ENCODE peak calls at places on chromosomes 6 and 20, in eight cellular contexts. Y, C, G, D, Z, E, V and B are unnamed samples.

GRCh38 chr6:116371384-116372209 is 850 bp downstream of the DSE start:
- DNase-seq in C (peak), E (peak), G (peak), D (peak), V (peak), Z (peak), Y (peak), B (peak)

GRCh38 chr6:148616811-148617210 is 130.0 kb upstream of the UST start:
- DNase-seq in V (no peak), G (no peak), Y (no peak), C (no peak), D (no peak), Z (no peak), E (peak), B (no peak)

GRCh38 chr6:73309534-73309783 is 44.6 kb downstream of the DPPA5 start:
- DNase-seq in G (no peak), D (no peak), Y (no peak), Z (no peak), V (no peak), C (no peak), E (no peak), B (no peak)

GRCh38 chr6:134493789-134494188 is 175.9 kb upstream of the SGK1 start:
- DNase-seq in C (no peak), Y (no peak), V (no peak), D (no peak), G (no peak), Z (no peak), E (no peak), B (no peak)

GRCh38 chr20:62368629-62369507 is 1.8 kb upstream of the LAMA5 start:
- DNase-seq in Z (peak), Y (peak), D (no peak), G (no peak), C (peak), V (no peak), E (peak), B (no peak)

GRCh38 chr6:161922631-161923119 is 648.8 kb upstream of the AGPAT4 start:
- DNase-seq in D (peak), Y (peak), C (peak), Z (no peak), E (peak), V (no peak), G (no peak), B (no peak)

GRCh38 chr6:109448615-109449014 is 7.0 kb downstream of the MICAL1 start:
- DNase-seq in C (no peak), E (no peak), Y (no peak), D (no peak), G (no peak), Z (no peak), V (no peak), B (no peak)

GRCh38 chr6:35164868-35165267 is 23.7 kb upstream of the TCP11 start:
- DNase-seq in G (no peak), Y (no peak), C (no peak), Z (no peak), V (no peak), E (no peak), D (no peak), B (no peak)

GRCh38 chr6:127343753-127344659 is 597 bp upstream of the ECHDC1 start:
- DNase-seq in E (peak), G (no peak), V (no peak), C (no peak), Y (no peak), Z (no peak), D (no peak), B (no peak)

GRCh38 chr6:78770766-78771165 is 96.6 kb upstream of the IRAK1BP1 start:
- DNase-seq in C (no peak), E (no peak), Y (no peak), Z (no peak), V (no peak), D (no peak), G (no peak), B (no peak)

GRCh38 chr20:47334022-47334551 is 22.4 kb downstream of the ZMYND8 start:
- DNase-seq in D (peak), Z (no peak), C (no peak), V (no peak), Y (peak), E (peak), G (no peak), B (no peak)

GRCh38 chr6:133890941-133891813 is 2.3 kb downstream of the TCF21 start:
- DNase-seq in D (peak), E (peak), Z (peak), V (peak), Y (peak), C (peak), G (no peak), B (no peak)

GRCh38 chr6:105431226-105431625 is 28.3 kb upstream of the PREP start:
- DNase-seq in Z (no peak), Y (no peak), E (peak), G (no peak), C (no peak), D (peak), V (no peak), B (no peak)

GRCh38 chr6:9927271-9927670 is 487.6 kb downstream of the TFAP2A start:
- DNase-seq in C (no peak), Y (no peak), E (no peak), V (no peak), G (no peak), Z (no peak), D (no peak), B (no peak)

GRCh38 chr6:13234130-13234529 is 94.2 kb downstream of the TBC1D7 start:
- DNase-seq in E (no peak), Y (no peak), Z (no peak), C (no peak), D (no peak), V (no peak), G (no peak), B (no peak)

GRCh38 chr6:68777956-68778355 is 142.9 kb downstream of the ADGRB3 start:
- DNase-seq in C (no peak), Z (no peak), E (peak), D (no peak), G (no peak), Y (no peak), V (no peak), B (no peak)

GRCh38 chr6:18254793-18255192 is 9.5 kb downstream of the DEK start:
- DNase-seq in E (no peak), G (no peak), Z (no peak), D (no peak), C (no peak), Y (no peak), V (no peak), B (no peak)

GRCh38 chr20:34037767-34038166 is 44.1 kb downstream of the RALY start:
- DNase-seq in C (peak), Z (no peak), E (peak), Y (peak), V (no peak), G (no peak), D (no peak), B (no peak)

GRCh38 chr20:32681175-32682084 is 7.7 kb upstream of the C20orf203 start:
- DNase-seq in D (no peak), C (no peak), Y (no peak), G (no peak), Z (no peak), V (no peak), E (peak), B (no peak)

GRCh38 chr20:26216025-26216424 is 519.4 kb upstream of the ZNF337 start:
- DNase-seq in G (no peak), Z (no peak), C (no peak), Y (no peak), D (no peak), E (peak), V (no peak), B (no peak)

GRCh38 chr20:58697201-58697866 is 4.7 kb downstream of the NPEPL1 start:
- DNase-seq in C (no peak), V (peak), G (no peak), D (no peak), Y (peak), Z (peak), E (no peak), B (no peak)

GRCh38 chr6:150368762-150369161 is at the start of gene IYD:
- DNase-seq in E (no peak), D (no peak), G (no peak), Z (no peak), V (no peak), C (no peak), Y (no peak), B (no peak)

GRCh38 chr6:154919806-154920205 is 75.3 kb upstream of the TIAM2 start:
- DNase-seq in D (no peak), G (no peak), V (no peak), E (no peak), C (no peak), Z (peak), Y (no peak), B (no peak)

GRCh38 chr6:158958504-158959386 is 41.3 kb downstream of the RSPH3 start:
- DNase-seq in D (no peak), Y (no peak), C (no peak), V (no peak), G (no peak), E (no peak), Z (no peak), B (no peak)

GRCh38 chr6:131762984-131763383 is 44.8 kb upstream of the ENPP1 start:
- DNase-seq in C (no peak), Z (no peak), Y (no peak), E (peak), D (no peak), V (no peak), G (no peak), B (no peak)

GRCh38 chr6:107625264-107625663 is 135.3 kb downstream of the SOBP start:
- DNase-seq in G (no peak), D (no peak), E (no peak), V (no peak), Y (no peak), Z (no peak), C (no peak), B (no peak)

GRCh38 chr6:71887006-71887743 is 825 bp downstream of the RIMS1 start:
- DNase-seq in Z (peak), G (peak), Y (no peak), C (no peak), V (peak), E (no peak), D (no peak), B (no peak)

GRCh38 chr6:88165877-88166492 is at the start of gene CNR1:
- DNase-seq in Y (peak), Z (peak), D (peak), G (peak), E (no peak), C (peak), V (peak), B (no peak)

GRCh38 chr20:8187740-8188139 is 55.7 kb downstream of the PLCB1 start:
- DNase-seq in E (peak), G (no peak), Y (no peak), Z (no peak), D (no peak), V (no peak), C (no peak), B (no peak)

GRCh38 chr6:15296735-15297134 is 50.9 kb downstream of the JARID2 start:
- DNase-seq in E (no peak), Z (no peak), C (no peak), D (no peak), V (no peak), G (peak), Y (no peak), B (no peak)

GRCh38 chr20:58450259-58450658 is 61.2 kb downstream of the VAPB start:
- DNase-seq in E (peak), C (no peak), Z (no peak), V (no peak), D (no peak), Y (no peak), G (no peak), B (no peak)

GRCh38 chr20:61531553-61532345 is 279.7 kb downstream of the CDH4 start:
- DNase-seq in Z (no peak), C (no peak), V (no peak), E (peak), G (no peak), Y (no peak), D (no peak), B (no peak)

GRCh38 chr6:56542367-56543331 is 100.0 kb downstream of the DST start:
- DNase-seq in Z (peak), G (peak), Y (peak), V (peak), D (peak), C (peak), E (peak), B (peak)
- TF ChIP-seq POLR2A in Z (peak), G (peak), Y (peak), V (no peak), D (peak), C (no peak), E (peak), B (peak)

DNA sequence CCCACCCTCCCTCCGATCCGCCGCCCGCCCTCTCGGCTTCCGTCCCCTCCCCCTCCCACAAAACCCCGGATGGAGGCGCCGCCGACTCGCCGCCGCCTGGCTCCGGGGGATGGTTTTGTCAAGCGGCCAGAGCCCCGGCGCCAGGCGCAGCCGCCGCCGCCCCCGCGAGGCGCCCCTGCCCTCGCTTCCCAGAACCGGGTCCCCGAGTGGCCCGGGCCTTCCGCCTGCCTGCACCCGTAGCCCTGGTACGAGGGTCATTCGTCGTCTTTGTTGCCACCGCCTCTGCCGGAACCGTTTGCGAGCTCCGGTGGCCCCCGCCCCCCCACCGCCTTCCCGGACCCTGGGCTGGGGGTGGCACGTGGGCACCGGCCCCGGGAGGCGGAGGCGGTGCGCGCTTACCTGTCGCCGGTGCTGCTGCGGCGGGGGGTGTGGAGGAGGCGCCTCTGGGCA is 313 bp downstream of the ZBTB2 start:
- DNase-seq in G (peak), D (peak), V (peak), Z (peak), C (peak), Y (peak), E (peak), B (peak)
- TF ChIP-seq POLR2A in G (no peak), D (peak), V (no peak), Z (no peak), C (no peak), Y (no peak), E (no peak), B (no peak)

DNA sequence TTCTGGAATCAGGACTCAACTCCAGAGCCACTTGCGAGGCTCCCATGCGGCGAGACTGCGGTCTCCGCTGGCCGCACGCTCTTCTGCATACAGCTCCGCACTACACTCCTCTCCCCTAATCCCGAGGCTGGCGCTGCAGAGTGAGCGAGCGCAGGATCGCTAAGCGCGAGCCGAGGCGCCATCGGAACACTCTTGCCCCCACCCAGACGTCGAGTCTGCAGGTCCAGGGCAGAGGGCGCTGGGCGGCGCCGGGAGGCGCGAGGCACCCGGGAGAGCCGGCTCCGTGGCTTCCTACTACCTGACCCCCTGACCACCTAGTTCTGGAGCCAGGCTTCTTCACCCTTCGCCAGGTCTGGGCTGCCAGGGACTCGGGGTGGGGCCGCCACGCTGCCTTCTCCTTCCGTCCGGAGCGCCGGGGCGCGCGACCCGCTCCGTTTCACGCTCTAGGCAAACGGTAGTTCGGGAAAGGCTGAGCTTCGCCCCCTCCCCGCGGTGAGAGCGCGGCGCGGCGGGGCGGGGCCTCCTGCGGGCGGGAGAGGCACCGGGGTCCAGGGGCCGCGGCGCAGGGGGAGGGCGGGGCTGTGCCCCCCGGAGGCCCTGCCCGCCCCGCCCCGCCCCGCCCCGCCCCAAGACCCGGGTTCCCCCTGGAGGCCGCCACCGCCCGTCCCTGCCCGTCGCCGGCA is 5.4 kb upstream of the TUBB2A start:
- DNase-seq in V (peak), Z (peak), C (peak), D (peak), E (peak), G (peak), Y (peak), B (peak)
- TF ChIP-seq POLR2A in V (no peak), Z (peak), C (no peak), D (peak), E (peak), G (peak), Y (peak), B (peak)

GRCh38 chr6:152984387-152984872 is 1.6 kb upstream of the FBXO5 start:
- DNase-seq in Z (no peak), E (no peak), G (no peak), D (no peak), V (no peak), Y (no peak), C (no peak), B (no peak)

GRCh38 chr6:152981989-152982767 is 663 bp downstream of the FBXO5 start:
- DNase-seq in D (no peak), C (peak), Y (no peak), G (no peak), E (no peak), Z (peak), V (peak), B (no peak)

GRCh38 chr6:152983637-152984386 is 971 bp upstream of the FBXO5 start:
- DNase-seq in Z (peak), Y (peak), V (peak), D (peak), E (peak), G (no peak), C (peak), B (peak)

GRCh38 chr6:152981219-152981618 is 1.6 kb downstream of the FBXO5 start:
- DNase-seq in E (no peak), V (no peak), C (no peak), D (no peak), Z (no peak), Y (no peak), G (no peak), B (no peak)

DNA sequence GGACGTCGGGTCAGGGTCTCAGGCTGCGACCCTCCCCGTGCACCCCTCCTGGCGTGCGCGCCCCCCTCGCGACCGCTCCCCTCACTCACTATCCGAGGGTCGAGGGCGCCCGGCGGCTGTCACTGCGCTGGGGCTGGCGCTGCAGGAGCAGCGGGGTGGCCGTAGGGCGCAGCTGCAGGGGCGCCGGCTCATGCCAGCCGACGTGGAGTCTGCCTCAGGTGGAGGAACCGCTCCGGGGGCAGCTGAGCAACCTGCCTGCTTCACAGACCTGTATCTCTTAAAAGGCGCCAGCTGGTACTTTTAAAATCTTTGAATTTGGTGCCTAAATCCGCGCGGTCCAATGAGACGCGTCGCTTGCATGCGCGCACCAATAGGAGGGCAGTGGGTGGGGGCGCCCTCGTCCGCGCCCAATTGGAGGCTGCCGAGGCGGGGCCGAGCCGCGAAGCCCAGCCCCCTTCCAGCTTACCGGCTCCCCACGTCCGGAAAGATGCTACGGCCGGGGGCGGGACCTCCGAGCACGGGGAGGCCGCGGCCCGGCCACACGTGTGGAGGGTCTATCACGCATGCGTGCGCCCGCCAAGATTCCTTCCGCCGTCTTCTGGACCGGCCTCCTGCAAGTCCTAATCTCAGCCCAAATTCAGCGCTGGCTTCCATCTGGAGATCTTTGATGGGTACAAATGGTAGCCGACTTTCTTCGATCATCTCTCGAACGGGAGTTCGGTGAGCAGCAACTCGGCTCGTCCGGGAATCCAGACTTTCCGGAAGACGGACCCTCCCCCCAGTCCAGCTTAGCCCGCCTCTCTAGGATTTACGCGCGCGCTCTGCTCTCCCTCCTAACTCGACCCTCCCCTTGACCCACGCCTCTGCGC is at the start of gene FBXO5:
- DNase-seq in V (peak), D (peak), Z (peak), C (peak), E (peak), G (peak), Y (peak), B (peak)
- TF ChIP-seq POLR2A in V (no peak), D (peak), Z (no peak), C (no peak), E (peak), G (peak), Y (peak), B (no peak)

GRCh38 chr6:41545174-41545702 is 943 bp upstream of the FOXP4 start:
- DNase-seq in Y (no peak), E (no peak), C (no peak), G (no peak), Z (no peak), D (peak), V (no peak), B (no peak)

GRCh38 chr6:41547799-41548097 is 1.6 kb downstream of the FOXP4 start:
- DNase-seq in G (no peak), Y (no peak), E (no peak), D (no peak), Z (no peak), V (no peak), C (no peak), B (no peak)

GRCh38 chr6:41546475-41546865 is 289 bp downstream of the FOXP4 start:
- DNase-seq in V (no peak), C (no peak), Z (no peak), D (no peak), Y (no peak), E (no peak), G (no peak), B (no peak)

GRCh38 chr6:41546866-41547798 is 951 bp downstream of the FOXP4 start:
- DNase-seq in G (peak), V (peak), E (peak), Z (no peak), D (peak), Y (peak), C (peak), B (no peak)

DNA sequence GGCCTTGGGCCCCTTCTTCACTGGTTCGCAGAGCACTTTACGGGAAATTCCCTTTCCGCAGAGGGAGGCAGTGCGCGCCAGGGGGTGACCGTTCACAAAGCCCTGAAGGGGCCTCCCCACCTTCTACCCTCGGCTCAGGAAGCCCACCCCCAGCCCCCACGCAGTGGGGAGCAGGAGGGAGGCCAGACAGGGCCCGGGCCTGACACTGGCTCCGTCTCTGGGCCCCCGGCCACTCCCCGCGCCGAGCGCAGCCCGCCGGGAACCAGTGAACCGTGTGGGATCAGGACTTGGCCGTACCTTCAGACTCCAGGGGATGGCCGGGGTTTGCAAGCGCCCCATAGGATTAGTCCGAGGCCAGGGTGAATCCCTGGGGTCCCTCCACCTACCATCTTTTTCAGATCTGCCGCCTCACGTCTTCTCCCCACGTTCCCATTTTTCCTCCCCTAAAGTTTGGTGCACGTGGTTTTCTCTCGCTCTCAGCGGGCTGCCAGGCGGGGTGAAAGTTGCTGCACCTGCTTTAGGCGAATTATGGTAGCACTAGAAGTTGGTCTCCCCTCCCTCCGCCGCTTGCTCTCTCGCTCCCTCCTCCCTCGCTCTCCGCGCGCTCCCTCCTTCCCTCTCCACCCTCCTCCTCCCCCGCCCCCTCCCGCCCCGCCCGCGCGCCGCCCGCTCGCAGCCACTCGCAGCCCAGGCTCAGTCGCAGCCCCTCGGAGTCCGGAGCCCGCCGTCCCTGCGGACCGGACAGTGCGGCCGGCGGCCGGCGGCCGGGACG is at the start of gene FOXP4:
- DNase-seq in C (peak), G (peak), V (peak), Z (peak), D (peak), Y (peak), E (peak), B (peak)
- TF ChIP-seq POLR2A in C (no peak), G (peak), V (no peak), Z (no peak), D (peak), Y (no peak), E (no peak), B (no peak)

GRCh38 chr20:50172347-50173013 is 18.1 kb upstream of the CEBPB start:
- DNase-seq in V (peak), Y (peak), D (peak), E (peak), C (peak), G (no peak), Z (peak), B (peak)
- TF ChIP-seq POLR2A in V (no peak), Y (peak), D (peak), E (peak), C (no peak), G (no peak), Z (peak), B (peak)